ENCODE peak calls at places on chromosomes 12 and 14, in seven cellular contexts. P is hepatic stellate cell, S is activated T-cell treated with anti-CD3 and anti-CD28 coated beads for 48 hours, A is frontal cortex, C is GM10248, I is neural progenitor cell, R is HAP-1. V is an unnamed sample.
A peak's percentile ranks its signal among the peaks of the same experiment; 100 is the strongest.

GRCh38 chr14:40682131-40682913 is 924.4 kb upstream of the LRFN5 start:
- DNase-seq in P (no peak), S (no peak), A (no peak), C (no peak), I (no peak), R (no peak), V (peak; percentile 1)

GRCh38 chr14:92108345-92109254 is 2.2 kb upstream of the ATXN3 start:
- DNase-seq in P (no peak), S (no peak), A (no peak), C (no peak), I (peak; percentile 37), R (peak; percentile 86), V (no peak)

GRCh38 chr12:112916270-112916669 is 9.5 kb downstream of the OAS1 start:
- DNase-seq in P (no peak), S (no peak), A (no peak), C (no peak), I (no peak), R (no peak), V (no peak)

GRCh38 chr12:112515868-112516267 is 97.1 kb downstream of the PTPN11 start:
- DNase-seq in P (no peak), S (no peak), A (no peak), C (no peak), I (no peak), R (no peak), V (no peak)

GRCh38 chr12:104263580-104264358 is 39.8 kb upstream of the EID3 start:
- DNase-seq in P (no peak), S (no peak), A (no peak), C (no peak), I (no peak), R (peak; percentile 40), V (no peak)

GRCh38 chr12:99985129-99985570 is 414 bp upstream of the ANKS1B start:
- DNase-seq in P (no peak), S (no peak), A (no peak), C (no peak), I (no peak), R (no peak), V (no peak)

GRCh38 chr12:124411291-124411878 is 116.5 kb downstream of the RFLNA start:
- DNase-seq in P (no peak), S (no peak), A (no peak), C (no peak), I (peak; percentile 43), R (no peak), V (no peak)

GRCh38 chr12:120101182-120101581 is 15.4 kb downstream of the RAB35 start:
- DNase-seq in P (no peak), S (no peak), A (no peak), C (peak; percentile 48), I (no peak), R (no peak), V (no peak)

GRCh38 chr14:51860164-51860835 is at the start of gene GNG2:
- DNase-seq in P (peak; percentile 46), S (peak; percentile 70), A (peak; percentile 32), C (peak; percentile 77), I (peak; percentile 83), R (peak; percentile 86), V (no peak)

GRCh38 chr14:90692061-90692460 is 124.2 kb downstream of the TTC7B start:
- DNase-seq in P (no peak), S (no peak), A (no peak), C (no peak), I (no peak), R (no peak), V (no peak)

GRCh38 chr12:10213168-10214130 is 772 bp downstream of the GABARAPL1 start:
- DNase-seq in P (peak; percentile 81), S (peak; percentile 73), A (peak; percentile 36), C (peak; percentile 66), I (peak; percentile 72), R (peak; percentile 63), V (peak; percentile 52)

V was measured in NT2/D1.